ENCODE peak calls at places on chromosomes 2 and 18, in eight cellular contexts. B, I, K, S, A, E, F and J are unnamed samples.

GRCh38 chr18:31789409-31789808 is 28.7 kb upstream of the SLC25A52 start:
- DNase-seq in I (no peak), E (no peak), A (no peak), F (no peak), K (no peak), B (no peak), S (no peak), J (no peak)

GRCh38 chr2:64453710-64454315 is at the start of gene LGALSL:
- DNase-seq in I (peak; percentile 90), K (peak; percentile 93), S (peak; percentile 82), E (peak; percentile 93), F (peak; percentile 68), B (peak; percentile 91), A (peak; percentile 33), J (peak; percentile 9)

GRCh38 chr2:105793230-105793975 is 48.7 kb downstream of the NCK2 start:
- DNase-seq in K (no peak), F (no peak), E (no peak), I (no peak), A (no peak), B (no peak), S (no peak), J (no peak)

GRCh38 chr2:95276888-95277245 is 2.6 kb downstream of the PROM2 start:
- DNase-seq in S (no peak), B (no peak), F (no peak), I (no peak), A (no peak), E (no peak), K (no peak), J (no peak)

GRCh38 chr2:135043345-135043744 is 3.9 kb downstream of the MAP3K19 start:
- DNase-seq in A (peak; percentile 25), E (no peak), F (no peak), I (no peak), S (no peak), K (no peak), B (no peak), J (peak; percentile 12)

GRCh38 chr2:221997100-221997499 is 301.7 kb downstream of the PAX3 start:
- DNase-seq in S (no peak), K (no peak), E (no peak), I (no peak), A (peak; percentile 46), B (no peak), F (no peak), J (peak; percentile 74)

GRCh38 chr2:101696272-101697123 is 1.0 kb upstream of the MAP4K4 start:
- DNase-seq in B (no peak), E (peak; percentile 33), K (peak; percentile 81), I (peak; percentile 49), A (peak; percentile 32), F (peak; percentile 43), S (peak; percentile 31), J (peak; percentile 45)

GRCh38 chr2:45874324-45874723 is 222.8 kb downstream of the PRKCE start:
- DNase-seq in B (peak; percentile 78), K (no peak), A (no peak), I (peak; percentile 84), S (peak; percentile 64), F (no peak), E (peak; percentile 36), J (no peak)

GRCh38 chr18:65017372-65017760 is 733.4 kb upstream of the CDH7 start:
- DNase-seq in I (no peak), S (no peak), A (no peak), B (no peak), F (no peak), K (no peak), E (no peak), J (no peak)

GRCh38 chr2:191686079-191686478 is 8.1 kb downstream of the NABP1 start:
- DNase-seq in S (no peak), B (no peak), E (no peak), K (no peak), A (no peak), F (no peak), I (no peak), J (no peak)

GRCh38 chr2:27316655-27317412 is 6.1 kb downstream of the MPV17 start:
- DNase-seq in S (peak; percentile 57), K (no peak), F (no peak), E (no peak), A (no peak), I (no peak), B (no peak), J (no peak)

GRCh38 chr2:157789161-157789720 is 86.9 kb downstream of the ACVR1 start:
- DNase-seq in I (no peak), A (no peak), S (no peak), E (no peak), F (no peak), K (no peak), B (no peak), J (no peak)

GRCh38 chr18:7617738-7618422 is 50.8 kb downstream of the PTPRM start:
- DNase-seq in E (peak; percentile 41), A (peak; percentile 35), B (no peak), F (peak; percentile 53), K (peak; percentile 92), I (peak; percentile 78), S (peak; percentile 64), J (peak; percentile 72)

GRCh38 chr18:4455113-4455811 is at the start of gene DLGAP1:
- DNase-seq in I (peak; percentile 32), E (peak; percentile 56), K (no peak), S (peak; percentile 46), A (peak; percentile 22), B (no peak), F (no peak), J (peak; percentile 4)

GRCh38 chr2:132374551-132374950 is 42.1 kb upstream of the GPR39 start:
- DNase-seq in B (no peak), K (peak; percentile 57), E (no peak), F (peak; percentile 57), S (no peak), A (peak; percentile 24), I (no peak), J (no peak)

GRCh38 chr2:24349097-24349496 is 11.2 kb downstream of the ITSN2 start:
- DNase-seq in I (no peak), F (no peak), S (no peak), E (no peak), A (no peak), K (no peak), B (no peak), J (no peak)

GRCh38 chr2:67797801-67798535 is 264.8 kb downstream of the C1D start:
- DNase-seq in F (no peak), I (no peak), K (no peak), E (no peak), B (no peak), A (peak; percentile 68), S (no peak), J (peak; percentile 79)

GRCh38 chr18:45775241-45775676 is 50.2 kb upstream of the SIGLEC15 start:
- DNase-seq in E (peak; percentile 61), B (peak; percentile 81), F (peak; percentile 49), I (peak; percentile 77), A (peak; percentile 88), S (peak; percentile 81), K (peak; percentile 96), J (peak; percentile 92)

DNA sequence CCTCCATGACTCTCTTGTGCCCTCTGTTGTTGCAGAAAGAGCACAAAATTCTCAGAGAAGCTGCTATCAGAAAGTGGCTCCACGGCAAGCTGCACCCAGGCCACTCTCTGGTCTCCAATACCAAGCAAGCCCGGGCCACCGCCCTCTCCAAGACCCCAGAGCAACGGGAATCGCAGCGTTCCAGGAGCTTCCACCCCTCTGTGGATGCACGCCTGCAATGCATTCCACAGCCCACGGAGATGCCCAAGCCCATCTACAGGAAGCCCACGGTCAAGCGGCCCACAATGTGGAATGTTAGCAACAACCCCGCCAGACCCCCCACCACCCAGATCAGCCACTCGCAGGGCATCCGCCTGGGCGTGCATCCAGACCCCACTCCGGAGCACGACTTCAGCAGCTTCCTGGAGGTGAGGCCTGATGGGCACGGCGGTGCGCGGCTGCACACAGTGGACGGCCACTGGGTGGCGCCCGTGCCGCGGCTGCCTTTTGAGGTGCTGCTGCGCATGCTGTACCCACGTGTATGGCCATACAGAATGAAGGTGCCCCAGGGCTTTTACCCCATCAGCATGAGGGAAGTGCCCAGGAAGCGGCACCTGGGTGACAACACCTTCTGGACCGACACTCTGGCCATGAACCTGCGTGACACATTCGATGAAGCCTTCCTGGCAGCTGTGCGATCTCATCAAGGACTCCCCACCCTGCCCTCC is 6.3 kb downstream of the ANKRD53 start:
- DNase-seq in B (peak; percentile 70), E (peak; percentile 70), F (no peak), A (peak; percentile 38), K (peak; percentile 88), S (peak; percentile 48), I (peak; percentile 76), J (peak; percentile 58)
- TF ChIP-seq CTCF in B (peak; percentile 65), E (peak; percentile 77), F (no peak), A (peak; percentile 76), K (peak; percentile 60), S (peak; percentile 49), I (peak; percentile 54), J (peak; percentile 82)

DNA sequence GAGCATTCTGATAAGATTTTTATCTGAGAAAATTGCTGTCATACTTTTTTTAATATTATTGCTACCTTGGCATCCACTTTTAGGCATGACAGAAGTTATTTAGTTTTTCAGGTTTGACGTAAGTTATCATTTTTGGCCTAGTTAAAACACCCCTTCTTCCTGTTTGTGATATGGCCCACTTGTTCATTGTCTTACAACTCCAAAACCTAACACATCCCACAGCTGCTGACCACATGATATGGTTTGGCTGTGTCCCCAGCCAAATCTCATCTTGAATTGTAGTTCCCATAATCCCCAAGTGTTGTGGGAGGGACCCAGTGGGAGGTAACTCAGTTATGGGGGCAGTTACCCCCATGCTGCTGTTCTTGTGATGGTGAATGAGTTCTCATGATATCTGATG is 388.1 kb downstream of the SLC4A3 start:
- DNase-seq in F (no peak), I (no peak), B (no peak), A (no peak), K (no peak), S (no peak), E (no peak), J (no peak)
- H3K4me3 ChIP-seq in F (no peak overlapping the region), I (no peak overlapping the region), B (no peak overlapping the region), A (no peak overlapping the region), K (no peak overlapping the region), S (no peak overlapping the region), E (no peak overlapping the region), J (no peak overlapping the region)

GRCh38 chr2:211033765-211034164 is 477.4 kb downstream of the CPS1 start:
- DNase-seq in S (no peak), E (no peak), F (no peak), A (peak; percentile 39), I (no peak), K (no peak), B (no peak), J (peak; percentile 42)

DNA sequence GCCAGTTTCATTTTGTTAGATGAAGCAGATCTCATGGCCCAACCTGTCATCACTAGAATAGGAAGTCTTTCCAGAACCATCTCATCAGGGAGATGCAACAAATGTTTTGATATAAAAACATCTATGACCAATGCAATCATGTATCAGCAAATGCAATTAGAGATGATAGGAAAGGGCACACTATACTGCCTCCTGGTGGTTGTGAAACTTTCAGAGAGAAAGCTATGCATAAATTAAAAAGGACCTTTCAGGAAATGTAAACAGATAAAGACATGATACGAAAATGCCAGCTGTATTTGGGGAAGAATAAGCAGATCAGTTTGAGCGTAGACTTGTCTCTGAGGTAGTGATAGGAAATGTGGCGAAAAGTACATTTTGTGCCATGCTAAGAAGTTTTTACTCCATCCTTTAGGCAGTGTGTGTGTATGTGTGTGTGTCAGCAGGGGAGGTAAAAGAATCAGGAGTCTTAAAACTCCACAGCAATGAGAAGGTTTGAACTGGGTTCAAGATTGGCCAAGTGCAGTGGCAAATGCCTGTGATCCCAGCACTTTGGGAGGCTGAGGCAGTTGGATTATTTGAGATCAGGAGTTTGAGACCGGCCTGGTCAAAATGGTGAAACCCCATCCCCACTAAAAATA is 479.3 kb downstream of the CPS1 start:
- DNase-seq in I (no peak), A (peak; percentile 59), B (no peak), K (no peak), S (no peak), F (no peak), E (no peak), J (peak; percentile 67)
- TF ChIP-seq CTCF in I (peak; percentile 55), A (peak; percentile 58), B (no peak), K (peak; percentile 22), S (peak; percentile 26), F (no peak), E (peak; percentile 48), J (peak; percentile 70)

GRCh38 chr2:219544567-219544966 is 739 bp downstream of the TMEM198 start:
- DNase-seq in B (no peak), A (no peak), K (no peak), F (no peak), S (no peak), E (no peak), I (no peak), J (no peak)
- H3K4me3 ChIP-seq in B (peak overlapping the region; percentile 94), A (peak overlapping the region; percentile 59), K (peak overlapping the region; percentile 78), F (peak overlapping the region; percentile 39), S (peak overlapping the region; percentile 69), E (peak overlapping the region; percentile 75), I (peak overlapping the region; percentile 74), J (peak overlapping the region; percentile 77)